ENCODE peak calls at places on chromosomes 4 and X, in seven cellular contexts. U is NCI-H1048, J is RKO, H is NCI-H446 treated with DMSO at 0.1 percent for 48 hours, N is tibial artery, E is dorsolateral prefrontal cortex, Y is BE2C. Z is an unnamed sample.

GRCh38 chr4:112060212-112060611 is 85.0 kb upstream of the FAM241A start:
- DNase-seq in U (no peak), J (peak), H (peak), N (no peak), E (no peak), Y (no peak), Z (no peak)

GRCh38 chrX:130053236-130053635 is 57.1 kb downstream of the ELF4 start:
- DNase-seq in U (no peak), J (no peak), H (no peak), N (no peak), E (no peak), Y (no peak), Z (no peak)

GRCh38 chrX:118502121-118502794 is 6.6 kb downstream of the DOCK11 start:
- DNase-seq in U (no peak), J (no peak), H (no peak), N (no peak), E (no peak), Y (no peak), Z (no peak)

GRCh38 chr4:48575964-48576363 is 85.9 kb downstream of the ZAR1 start:
- DNase-seq in U (no peak), J (no peak), H (no peak), N (no peak), E (no peak), Y (no peak), Z (no peak)

GRCh38 chrX:72308566-72309296 is 3.0 kb upstream of the CITED1 start:
- DNase-seq in U (no peak), J (peak), H (peak), N (peak), E (peak), Y (peak), Z (peak)

GRCh38 chr4:168868044-168868855 is 141.8 kb downstream of the CBR4 start:
- DNase-seq in U (no peak), J (no peak), H (no peak), N (no peak), E (no peak), Y (no peak), Z (no peak)

GRCh38 chrX:150363561-150364346 is 637 bp downstream of the MAMLD1 start:
- DNase-seq in U (peak), J (peak), H (no peak), N (peak), E (peak), Y (no peak), Z (peak)

GRCh38 chr4:14196141-14196540 is 568.6 kb upstream of the BOD1L1 start:
- DNase-seq in U (no peak), J (peak), H (no peak), N (no peak), E (no peak), Y (no peak), Z (peak)

GRCh38 chr4:3108211-3108610 is 33.7 kb downstream of the HTT start:
- DNase-seq in U (no peak), J (no peak), H (no peak), N (no peak), E (no peak), Y (no peak), Z (no peak)

GRCh38 chr4:61828960-61829359 is 628.8 kb downstream of the ADGRL3 start:
- DNase-seq in U (no peak), J (no peak), H (peak), N (no peak), E (no peak), Y (no peak), Z (no peak)

GRCh38 chr4:107094332-107094731 is 58.2 kb upstream of the DKK2 start:
- DNase-seq in U (no peak), J (peak), H (no peak), N (no peak), E (no peak), Y (no peak), Z (no peak)

GRCh38 chr4:102832667-102833066 is 5.3 kb upstream of the UBE2D3 start:
- DNase-seq in U (no peak), J (no peak), H (no peak), N (no peak), E (no peak), Y (no peak), Z (no peak)

GRCh38 chr4:88812420-88812819 is 114.8 kb upstream of the NAP1L5 start:
- DNase-seq in U (no peak), J (no peak), H (no peak), N (no peak), E (no peak), Y (no peak), Z (no peak)

GRCh38 chrX:8815460-8816065 is 14.4 kb upstream of the FAM9A start:
- DNase-seq in U (no peak), J (peak), H (no peak), N (no peak), E (no peak), Y (peak), Z (no peak)

GRCh38 chrX:25156323-25156722 is 140.6 kb upstream of the ARX start:
- DNase-seq in U (no peak), J (no peak), H (no peak), N (no peak), E (no peak), Y (no peak), Z (no peak)

GRCh38 chr4:80182237-80182866 is 15.0 kb upstream of the PRDM8 start:
- DNase-seq in U (no peak), J (no peak), H (peak), N (no peak), E (no peak), Y (no peak), Z (no peak)